ENCODE peak calls at places on chromosomes 6 and 20, in nine cellular contexts. D, Q, X, W, V, I, K, L and E are unnamed samples.

GRCh38 chr20:20174089-20174835 is 121.9 kb downstream of the CFAP61 start:
- DNase-seq in K (no peak), Q (no peak), V (no peak), L (no peak), W (no peak), D (no peak), I (no peak), X (no peak), E (no peak)

GRCh38 chr20:56414842-56415765 is 3.0 kb downstream of the CASS4 start:
- DNase-seq in K (no peak), X (no peak), V (peak; percentile 46), W (no peak), I (peak; percentile 87), Q (no peak), L (no peak), D (no peak), E (no peak)

GRCh38 chr6:45801471-45802289 is 214.0 kb downstream of the CLIC5 start:
- DNase-seq in V (no peak), D (no peak), X (no peak), L (no peak), K (no peak), Q (no peak), W (peak; percentile 27), I (peak; percentile 69), E (peak; percentile 25)

GRCh38 chr6:96450760-96451116 is 70.9 kb upstream of the UFL1 start:
- DNase-seq in Q (no peak), W (no peak), D (no peak), V (no peak), L (no peak), X (no peak), K (no peak), I (no peak), E (no peak)

GRCh38 chr6:19719691-19720127 is 117.5 kb upstream of the ID4 start:
- DNase-seq in L (no peak), Q (no peak), K (no peak), W (peak; percentile 77), X (no peak), I (peak; percentile 83), V (no peak), D (no peak), E (peak; percentile 79)

GRCh38 chr20:13099676-13100075 is 90.9 kb downstream of the SPTLC3 start:
- DNase-seq in Q (no peak), L (no peak), K (no peak), D (no peak), I (no peak), W (no peak), V (no peak), X (no peak), E (no peak)

GRCh38 chr6:37536462-37537225 is 37.0 kb upstream of the CCDC167 start:
- DNase-seq in D (no peak), W (no peak), V (no peak), Q (no peak), K (no peak), X (no peak), L (no peak), I (no peak), E (no peak)

GRCh38 chr20:14337400-14338171 is at the start of gene FLRT3:
- DNase-seq in K (peak; percentile 14), W (peak; percentile 90), Q (peak; percentile 68), D (peak; percentile 67), V (no peak), I (peak; percentile 96), L (peak; percentile 98), X (no peak), E (peak; percentile 89)

GRCh38 chr6:42279966-42280629 is 62.4 kb upstream of the MRPS10 start:
- DNase-seq in Q (peak; percentile 59), X (no peak), K (no peak), L (no peak), D (no peak), I (peak; percentile 35), V (no peak), W (peak; percentile 45), E (peak; percentile 53)

GRCh38 chr6:145897552-145897951 is 66.6 kb downstream of the SHPRH start:
- DNase-seq in L (no peak), X (no peak), I (no peak), K (no peak), V (no peak), Q (no peak), W (no peak), D (no peak), E (no peak)

GRCh38 chr20:49863666-49864065 is 51.0 kb downstream of the SLC9A8 start:
- DNase-seq in X (no peak), V (no peak), W (no peak), L (no peak), K (no peak), D (no peak), Q (no peak), I (no peak), E (no peak)

GRCh38 chr6:151807513-151808330 is at the start of gene ESR1:
- DNase-seq in X (no peak), L (no peak), Q (no peak), W (no peak), K (no peak), D (peak; percentile 35), I (peak; percentile 49), V (no peak), E (peak; percentile 20)

GRCh38 chr6:14276667-14277404 is 159.3 kb downstream of the CD83 start:
- DNase-seq in Q (no peak), W (no peak), D (no peak), K (no peak), I (no peak), L (no peak), V (no peak), X (no peak), E (no peak)

GRCh38 chr6:166583230-166583629 is 3.2 kb downstream of the RAMACL start:
- DNase-seq in V (no peak), D (no peak), W (no peak), I (no peak), K (no peak), L (no peak), Q (no peak), X (no peak), E (no peak)

GRCh38 chr20:48342822-48343513 is 484.8 kb downstream of the PREX1 start:
- DNase-seq in W (no peak), Q (no peak), D (no peak), X (no peak), K (no peak), I (no peak), L (no peak), V (no peak), E (no peak)

GRCh38 chr20:23339986-23340385 is 10.6 kb upstream of the NXT1 start:
- DNase-seq in L (no peak), W (no peak), I (no peak), X (no peak), V (no peak), Q (no peak), K (no peak), D (no peak), E (no peak)

GRCh38 chr6:105993769-105994521 is 92.2 kb upstream of the PRDM1 start:
- DNase-seq in Q (peak; percentile 60), W (peak; percentile 39), L (no peak), X (no peak), I (peak; percentile 78), V (peak; percentile 63), D (no peak), K (no peak), E (peak; percentile 67)

GRCh38 chr6:79307321-79308036 is 73.0 kb upstream of the HMGN3 start:
- DNase-seq in V (no peak), I (no peak), Q (no peak), D (no peak), X (no peak), W (no peak), L (peak; percentile 23), K (no peak), E (no peak)

GRCh38 chr6:149472241-149472640 is 12.6 kb downstream of the ZC3H12D start:
- DNase-seq in V (no peak), Q (no peak), W (no peak), K (no peak), I (no peak), X (no peak), D (no peak), L (no peak), E (no peak)

GRCh38 chr20:37225146-37225545 is 36.5 kb downstream of the GHRH start:
- DNase-seq in I (no peak), V (no peak), Q (no peak), W (no peak), K (no peak), L (no peak), D (no peak), X (no peak), E (no peak)

GRCh38 chr6:124372076-124372475 is 568.4 kb downstream of the NKAIN2 start:
- DNase-seq in V (no peak), Q (no peak), K (no peak), W (no peak), L (no peak), X (no peak), D (no peak), I (no peak), E (no peak)

GRCh38 chr20:36728986-36729385 is 16.9 kb downstream of the NDRG3 start:
- DNase-seq in K (peak; percentile 62), L (peak; percentile 49), I (peak; percentile 31), X (no peak), Q (no peak), D (no peak), V (no peak), W (no peak), E (no peak)

GRCh38 chr20:11130554-11131166 is 456.9 kb upstream of the JAG1 start:
- DNase-seq in X (no peak), V (no peak), D (no peak), K (no peak), I (no peak), L (peak; percentile 36), W (no peak), Q (no peak), E (no peak)

GRCh38 chr20:5222919-5223634 is 93.7 kb downstream of the PROKR2 start:
- DNase-seq in L (peak; percentile 33), Q (no peak), K (peak; percentile 73), X (no peak), D (peak; percentile 22), W (peak; percentile 84), I (peak; percentile 77), V (peak; percentile 31), E (peak; percentile 83)

GRCh38 chr6:41201784-41202181 is 834 bp upstream of the TREML2 start:
- DNase-seq in V (no peak), L (no peak), D (no peak), K (no peak), X (no peak), W (no peak), Q (no peak), I (no peak), E (no peak)

GRCh38 chr20:20446613-20447012 is 78.7 kb downstream of the INSM1 start:
- DNase-seq in V (no peak), I (no peak), K (no peak), X (no peak), W (no peak), Q (no peak), L (no peak), D (no peak), E (no peak)

GRCh38 chr6:78492351-78493010 is 374.9 kb upstream of the IRAK1BP1 start:
- DNase-seq in L (peak; percentile 6), W (peak; percentile 38), K (no peak), I (peak; percentile 44), D (no peak), Q (peak; percentile 12), V (no peak), X (no peak), E (peak; percentile 39)

GRCh38 chr20:56202493-56203077 is 45.9 kb upstream of the MC3R start:
- DNase-seq in I (peak; percentile 55), V (no peak), W (no peak), D (no peak), K (peak; percentile 62), Q (no peak), X (no peak), L (no peak), E (peak; percentile 38)

GRCh38 chr20:37259865-37260264 is 1.7 kb downstream of the GHRH start:
- DNase-seq in Q (no peak), L (no peak), D (no peak), I (no peak), V (no peak), X (no peak), K (no peak), W (no peak), E (no peak)

GRCh38 chr6:160137989-160138835 is 16.6 kb downstream of the SLC22A1 start:
- DNase-seq in D (peak; percentile 31), L (peak; percentile 51), I (peak; percentile 80), Q (peak; percentile 74), W (peak; percentile 53), X (peak; percentile 11), K (peak; percentile 41), V (peak; percentile 61), E (peak; percentile 66)

GRCh38 chr6:33787954-33788693 is 806 bp downstream of the LEMD2 start:
- DNase-seq in K (peak; percentile 69), V (peak; percentile 63), I (peak; percentile 89), Q (peak; percentile 73), X (no peak), L (peak; percentile 81), D (no peak), W (peak; percentile 78), E (peak; percentile 86)